ENCODE peak calls at places on chromosomes 16 and 17, in six cellular contexts. M, G, D, C, F and Y are unnamed samples.

GRCh38 chr17:59716427-59716826 is 9.0 kb downstream of the VMP1 start:
- DNase-seq in M (no peak), G (no peak), D (no peak), C (no peak), F (no peak), Y (no peak)

GRCh38 chr17:2004435-2004952 is 20.6 kb downstream of the RTN4RL1 start:
- DNase-seq in M (no peak), G (no peak), D (no peak), C (no peak), F (no peak), Y (no peak)

GRCh38 chr17:1792495-1793446 is 30.9 kb downstream of the SERPINF1 start:
- DNase-seq in M (peak), G (no peak), D (no peak), C (no peak), F (no peak), Y (no peak)

GRCh38 chr16:68420366-68420765 is 27.9 kb downstream of the SMPD3 start:
- DNase-seq in M (no peak), G (no peak), D (no peak), C (no peak), F (no peak), Y (no peak)

GRCh38 chr17:4945176-4945943 is 3.0 kb downstream of the PFN1 start:
- DNase-seq in M (no peak), G (peak), D (peak), C (peak), F (peak), Y (peak)

GRCh38 chr16:1677339-1677738 is 740 bp upstream of the JPT2 start:
- DNase-seq in M (no peak), G (no peak), D (peak), C (no peak), F (no peak), Y (no peak)

GRCh38 chr16:16116841-16117240 is 106.5 kb downstream of the ABCC6 start:
- DNase-seq in M (no peak), G (no peak), D (no peak), C (no peak), F (no peak), Y (no peak)

GRCh38 chr17:80615311-80615710 is 70.7 kb downstream of the RPTOR start:
- DNase-seq in M (no peak), G (no peak), D (no peak), C (no peak), F (no peak), Y (no peak)

GRCh38 chr17:67718325-67718941 is 697 bp downstream of the NOL11 start:
- DNase-seq in M (peak), G (peak), D (peak), C (peak), F (peak), Y (no peak)

GRCh38 chr16:82703156-82703555 is 76.4 kb downstream of the CDH13 start:
- DNase-seq in M (no peak), G (no peak), D (no peak), C (no peak), F (no peak), Y (no peak)

GRCh38 chr16:56613706-56614105 is 5.3 kb downstream of the MT2A start:
- DNase-seq in M (no peak), G (no peak), D (no peak), C (no peak), F (no peak), Y (no peak)

GRCh38 chr17:40556884-40557414 is 8.3 kb downstream of the CCR7 start:
- DNase-seq in M (peak), G (no peak), D (peak), C (no peak), F (no peak), Y (no peak)

GRCh38 chr17:4497101-4497824 is 1.4 kb upstream of the SPNS2 start:
- DNase-seq in M (no peak), G (peak), D (no peak), C (no peak), F (no peak), Y (peak)

GRCh38 chr16:69522732-69523404 is 42.9 kb upstream of the NFAT5 start:
- DNase-seq in M (peak), G (peak), D (peak), C (no peak), F (peak), Y (no peak)

GRCh38 chr16:9159839-9160550 is 68.6 kb downstream of the HAPSTR1 start:
- DNase-seq in M (peak), G (peak), D (peak), C (peak), F (peak), Y (peak)

GRCh38 chr17:27422601-27423000 is 33.6 kb upstream of the KSR1 start:
- DNase-seq in M (no peak), G (no peak), D (no peak), C (no peak), F (no peak), Y (no peak)

GRCh38 chr17:81867123-81867951 is 3.8 kb downstream of the ARHGDIA start:
- DNase-seq in M (peak), G (no peak), D (no peak), C (peak), F (peak), Y (no peak)

GRCh38 chr17:81867952-81868673 is 3.0 kb downstream of the ARHGDIA start:
- DNase-seq in M (peak), G (no peak), D (peak), C (no peak), F (no peak), Y (no peak)

GRCh38 chr17:81870155-81870977 is 771 bp downstream of the ARHGDIA start:
- DNase-seq in M (peak), G (no peak), D (peak), C (peak), F (no peak), Y (no peak)

GRCh38 chr17:81869221-81870154 is 1.6 kb downstream of the ARHGDIA start:
- DNase-seq in M (peak), G (peak), D (peak), C (peak), F (no peak), Y (no peak)

GRCh38 chr17:81868674-81869220 is 2.4 kb downstream of the ARHGDIA start:
- DNase-seq in M (peak), G (peak), D (peak), C (no peak), F (peak), Y (no peak)
- TF ChIP-seq CHD2 in M (no peak), G (no peak), D (no peak), C (no peak), F (no peak), Y (no peak)

GRCh38 chr16:48907906-48908634 is 298.1 kb upstream of the N4BP1 start:
- DNase-seq in M (no peak), G (no peak), D (no peak), C (no peak), F (no peak), Y (peak)
- TF ChIP-seq CHD2 in M (no peak), G (no peak), D (no peak), C (no peak), F (no peak), Y (no peak)

GRCh38 chr17:57894848-57895247 is 45.0 kb upstream of the MRPS23 start:
- DNase-seq in M (no peak), G (no peak), D (no peak), C (no peak), F (no peak), Y (no peak)
- TF ChIP-seq CHD2 in M (no peak), G (no peak), D (no peak), C (no peak), F (no peak), Y (no peak)

DNA sequence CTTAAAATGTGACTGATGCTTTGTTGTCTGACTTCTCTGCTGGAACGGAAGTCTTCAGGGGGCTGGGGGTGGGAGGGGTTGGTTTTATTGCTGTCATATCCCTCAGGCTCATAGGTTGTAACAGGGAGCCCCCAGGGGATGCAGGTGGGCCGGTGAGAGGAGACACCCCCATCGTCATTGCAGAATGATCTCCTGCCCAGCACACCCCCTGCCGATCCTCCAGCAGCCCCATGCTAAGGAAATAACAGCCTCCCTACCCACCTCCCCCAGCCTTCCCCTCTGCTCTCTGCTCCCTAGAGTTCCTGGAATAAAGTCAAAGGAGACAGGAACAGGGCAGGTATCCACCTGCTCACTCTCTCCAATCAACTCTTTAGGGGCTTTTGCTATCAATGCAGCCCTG is 270.1 kb upstream of the TNRC6C start:
- DNase-seq in M (no peak), G (no peak), D (no peak), C (no peak), F (no peak), Y (no peak)
- TF ChIP-seq CHD2 in M (no peak), G (no peak), D (no peak), C (no peak), F (no peak), Y (no peak)